ENCODE peak calls at places on chromosomes 4 and X, in six cellular contexts. L, G, S, H, U and Y are unnamed samples.
A peak's percentile ranks its signal among the peaks of the same experiment; 100 is the strongest.

GRCh38 chrX:16119353-16120220 is 3.8 kb upstream of the GRPR start:
- DNase-seq in U (no peak), G (no peak), S (peak; percentile 73), L (no peak), H (no peak), Y (no peak)

GRCh38 chrX:110087485-110088356 is 84.8 kb downstream of the TMEM164 start:
- DNase-seq in G (no peak), L (no peak), S (no peak), U (no peak), H (no peak), Y (no peak)

GRCh38 chrX:5726246-5726645 is 502.4 kb downstream of the NLGN4X start:
- DNase-seq in H (no peak), G (no peak), L (no peak), S (peak; percentile 18), U (no peak), Y (no peak)

GRCh38 chrX:115642895-115643530 is 82.0 kb downstream of the PLS3 start:
- DNase-seq in H (no peak), L (no peak), U (no peak), S (peak; percentile 56), G (no peak), Y (no peak)

GRCh38 chr4:94534401-94535312 is 82.9 kb downstream of the PDLIM5 start:
- DNase-seq in G (no peak), S (peak; percentile 13), U (no peak), H (no peak), L (no peak), Y (no peak)

GRCh38 chr4:100894339-100894870 is 376.6 kb upstream of the EMCN start:
- DNase-seq in U (no peak), G (no peak), H (no peak), S (no peak), L (no peak), Y (no peak)

GRCh38 chr4:159048166-159048886 is 54.6 kb upstream of the RAPGEF2 start:
- DNase-seq in L (peak; percentile 69), H (peak; percentile 69), U (no peak), G (peak; percentile 60), S (no peak), Y (no peak)

GRCh38 chr4:81620442-81620841 is 148.7 kb upstream of the RASGEF1B start:
- DNase-seq in H (no peak), U (no peak), S (no peak), L (no peak), G (no peak), Y (no peak)

GRCh38 chr4:8039290-8039689 is 99.6 kb upstream of the AFAP1 start:
- DNase-seq in L (no peak), H (no peak), G (no peak), U (no peak), S (no peak), Y (no peak)

GRCh38 chrX:19725545-19726102 is 161.8 kb downstream of the SH3KBP1 start:
- DNase-seq in U (no peak), S (no peak), L (no peak), H (no peak), G (peak; percentile 32), Y (no peak)

DNA sequence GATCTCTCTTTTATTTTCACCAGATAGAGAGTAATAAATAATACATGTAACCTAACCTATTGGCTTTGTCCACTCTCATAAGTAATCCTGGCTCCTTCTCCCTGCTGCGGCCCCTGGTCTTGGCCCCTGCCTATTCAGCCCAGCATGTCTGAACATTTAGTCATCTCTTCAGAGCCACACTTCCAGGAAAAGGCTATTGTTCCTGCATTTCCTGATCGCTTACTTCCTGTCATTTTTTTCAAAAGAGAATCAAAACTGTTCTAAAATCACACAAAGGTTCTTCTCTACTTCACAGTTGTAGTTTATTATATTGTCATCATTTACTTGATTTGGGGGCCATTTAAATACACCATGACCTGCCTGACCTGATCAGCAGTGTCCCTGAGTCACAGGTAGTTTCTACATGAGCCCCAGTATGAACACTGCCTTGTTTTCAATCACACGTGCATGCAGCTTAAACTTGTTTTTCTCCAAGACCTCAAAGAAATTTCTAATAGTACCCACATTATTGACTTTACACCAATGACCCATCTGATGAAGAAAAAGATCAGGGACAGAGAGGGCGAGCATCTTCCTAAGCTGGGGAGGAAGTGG is 47.4 kb upstream of the KDR start:
- DNase-seq in H (peak; percentile 23), S (no peak), G (no peak), U (no peak), L (no peak), Y (no peak)
- H3K27ac ChIP-seq in H (peak overlapping the region; percentile 66), S (no peak overlapping the region), G (peak overlapping the region; percentile 87), U (no peak overlapping the region), L (no peak overlapping the region), Y (no peak overlapping the region)

DNA sequence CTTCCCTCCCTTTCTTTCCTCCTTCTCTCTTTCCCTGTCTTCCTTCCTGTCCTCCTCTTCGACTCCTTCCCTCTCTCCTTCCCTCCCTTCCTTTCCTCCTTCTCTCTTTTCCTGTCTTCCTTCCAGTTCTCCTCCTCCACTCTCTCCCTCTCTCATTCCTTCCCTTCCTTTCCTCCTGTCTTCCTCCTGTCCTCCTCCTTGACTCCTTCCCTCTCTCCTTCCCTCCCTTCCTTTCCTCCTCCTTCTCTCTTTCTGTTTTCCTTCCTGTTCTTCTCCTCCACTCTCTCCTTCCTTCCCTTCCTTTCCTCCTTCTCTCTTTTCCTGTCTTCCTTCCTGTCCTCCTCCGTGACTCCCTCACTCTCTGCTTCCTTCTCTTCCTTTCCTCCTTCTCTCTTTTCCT is 5.3 kb upstream of the PUDP start:
- DNase-seq in S (no peak), L (no peak), G (no peak), H (no peak), U (no peak), Y (no peak)
- H3K4me1 ChIP-seq in S (peaks cover 3% of the 10 kb centered on the region), L (no peaks in the 10 kb centered on the region), G (no peaks in the 10 kb centered on the region), H (no peaks in the 10 kb centered on the region), U (peaks cover 4% of the 10 kb centered on the region), Y (peaks cover 5% of the 10 kb centered on the region)

GRCh38 chr4:10105920-10106319 is 10.7 kb downstream of the WDR1 start:
- DNase-seq in L (no peak), H (no peak), U (no peak), S (no peak), G (no peak), Y (no peak)
- TF ChIP-seq CTCF in L (no peak), H (no peak), U (no peak), S (no peak), G (no peak), Y (no peak)

GRCh38 chr4:10122236-10122932 is 5.8 kb upstream of the WDR1 start:
- DNase-seq in H (no peak), G (no peak), L (no peak), S (no peak), U (no peak), Y (no peak)

GRCh38 chr4:10119263-10119662 is 2.7 kb upstream of the WDR1 start:
- DNase-seq in G (no peak), S (no peak), L (no peak), U (no peak), H (no peak), Y (no peak)

GRCh38 chr4:10119773-10120172 is 3.2 kb upstream of the WDR1 start:
- DNase-seq in L (no peak), H (no peak), S (no peak), U (no peak), G (no peak), Y (no peak)

GRCh38 chr4:10121568-10122097 is 5.0 kb upstream of the WDR1 start:
- DNase-seq in U (no peak), G (no peak), S (no peak), H (no peak), L (no peak), Y (no peak)

DNA sequence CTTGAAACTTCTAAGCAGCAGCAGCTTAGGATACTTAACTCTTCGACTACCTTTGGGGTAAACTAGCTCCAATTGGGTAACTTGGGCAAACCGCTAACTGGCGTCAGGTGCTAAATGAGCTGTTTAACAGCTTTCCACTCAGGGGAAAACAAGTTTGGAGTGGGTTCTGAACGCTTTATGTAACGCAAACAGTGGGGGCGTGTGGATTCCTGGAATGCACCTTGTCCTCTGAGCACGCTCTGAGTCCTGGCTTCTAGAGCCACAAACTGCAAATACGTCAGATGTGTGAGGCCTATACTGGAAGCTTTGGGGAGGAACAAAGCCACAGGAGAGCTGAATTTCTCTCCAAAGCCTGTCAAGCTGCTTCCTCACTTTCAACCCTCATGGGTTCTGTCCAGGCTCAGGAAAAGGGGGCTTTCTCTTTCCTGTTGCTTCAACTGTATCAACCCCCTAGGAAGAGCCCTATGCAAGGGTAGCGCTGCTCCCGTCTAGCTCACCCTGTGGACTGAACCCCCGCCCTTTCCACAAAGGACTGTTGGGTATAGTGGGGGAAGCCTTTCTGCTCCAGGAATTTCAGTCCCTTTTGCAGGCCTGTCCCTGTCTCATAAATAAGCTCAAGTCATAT is 4.5 kb upstream of the WDR1 start:
- DNase-seq in L (no peak), S (no peak), H (no peak), U (no peak), G (peak; percentile 62), Y (no peak)
- H3K27ac ChIP-seq in L (no peak overlapping the region), S (no peak overlapping the region), H (no peak overlapping the region), U (no peak overlapping the region), G (no peak overlapping the region), Y (no peak overlapping the region)

GRCh38 chr4:40193018-40193571 is 3.7 kb upstream of the RHOH start:
- DNase-seq in L (no peak), G (no peak), H (no peak), U (no peak), S (peak; percentile 70), Y (peak; percentile 49)
- H3K4me1 ChIP-seq in L (no peaks in the 10 kb centered on the region), G (no peaks in the 10 kb centered on the region), H (no peaks in the 10 kb centered on the region), U (peaks cover 24% of the 10 kb centered on the region), S (peaks cover 14% of the 10 kb centered on the region), Y (peaks cover 52% of the 10 kb centered on the region)